ENCODE peak calls at places on chromosomes 12 and 14, in eight cellular contexts. H is HCT116, B is endothelial cell of umbilical vein, A is GM12878, Z is HepG2, O is K562, X is GM23338, J is H1. Y is an unnamed sample.

GRCh38 chr12:3436496-3437060 is 54.4 kb upstream of the PRMT8 start:
- DNase-seq in H (no peak), B (no peak), A (no peak), Z (no peak), O (no peak), X (no peak), J (no peak), Y (no peak)

GRCh38 chr12:10940389-10940788 is 1.3 kb upstream of the TAS2R14 start:
- DNase-seq in H (no peak), B (no peak), A (no peak), Z (peak), O (no peak), X (no peak), J (no peak), Y (no peak)

GRCh38 chr14:93114713-93115068 is 1.0 kb downstream of the ITPK1 start:
- DNase-seq in H (no peak), B (no peak), A (no peak), Z (no peak), O (no peak), X (peak), J (no peak), Y (no peak)

GRCh38 chr14:99572173-99572999 is 31.6 kb downstream of the CCDC85C start:
- DNase-seq in H (no peak), B (no peak), A (no peak), Z (no peak), O (peak), X (no peak), J (no peak), Y (no peak)

GRCh38 chr12:12428961-12429657 is 72.2 kb downstream of the BORCS5 start:
- DNase-seq in H (no peak), B (no peak), A (no peak), Z (no peak), O (no peak), X (no peak), J (no peak), Y (no peak)

GRCh38 chr12:98543701-98544100 is 28.3 kb downstream of the TMPO start:
- DNase-seq in H (no peak), B (no peak), A (no peak), Z (no peak), O (no peak), X (no peak), J (no peak), Y (no peak)

GRCh38 chr12:105418821-105419291 is 88.4 kb downstream of the C12orf75 start:
- DNase-seq in H (no peak), B (no peak), A (no peak), Z (no peak), O (no peak), X (peak), J (no peak), Y (no peak)

GRCh38 chr12:69243099-69244084 is 4.0 kb downstream of the CPSF6 start:
- DNase-seq in H (no peak), B (no peak), A (peak), Z (no peak), O (peak), X (no peak), J (no peak), Y (no peak)

GRCh38 chr14:33081259-33081658 is 142.6 kb downstream of the NPAS3 start:
- DNase-seq in H (no peak), B (no peak), A (no peak), Z (no peak), O (no peak), X (no peak), J (no peak), Y (no peak)

GRCh38 chr12:65684906-65685305 is 139.4 kb upstream of the HMGA2 start:
- DNase-seq in H (no peak), B (no peak), A (no peak), Z (no peak), O (no peak), X (no peak), J (no peak), Y (no peak)

GRCh38 chr12:113103756-113104450 is 31.7 kb downstream of the RASAL1 start:
- DNase-seq in H (no peak), B (no peak), A (no peak), Z (peak), O (peak), X (peak), J (peak), Y (no peak)

GRCh38 chr12:43742106-43742505 is 16.5 kb downstream of the PUS7L start:
- DNase-seq in H (no peak), B (no peak), A (no peak), Z (no peak), O (no peak), X (no peak), J (no peak), Y (no peak)

GRCh38 chr14:55847766-55848165 is 267.8 kb downstream of the KTN1 start:
- DNase-seq in H (no peak), B (no peak), A (no peak), Z (no peak), O (no peak), X (no peak), J (no peak), Y (no peak)

GRCh38 chr12:56931474-56931978 is 2.7 kb downstream of the SDR9C7 start:
- DNase-seq in H (peak), B (peak), A (no peak), Z (peak), O (peak), X (peak), J (no peak), Y (peak)

GRCh38 chr12:14995583-14996425 is 23.0 kb downstream of the PDE6H start:
- DNase-seq in H (peak), B (peak), A (peak), Z (peak), O (peak), X (peak), J (no peak), Y (peak)

GRCh38 chr12:58814036-58814435 is 106.3 kb downstream of the LRIG3 start:
- DNase-seq in H (no peak), B (no peak), A (no peak), Z (no peak), O (no peak), X (peak), J (no peak), Y (no peak)

GRCh38 chr14:36818794-36819384 is 157.2 kb downstream of the PAX9 start:
- DNase-seq in H (no peak), B (no peak), A (no peak), Z (no peak), O (peak), X (no peak), J (no peak), Y (no peak)

GRCh38 chr12:44542716-44543115 is 333.4 kb downstream of the NELL2 start:
- DNase-seq in H (no peak), B (no peak), A (no peak), Z (no peak), O (no peak), X (no peak), J (no peak), Y (no peak)

GRCh38 chr14:30875788-30876053 is 1.4 kb downstream of the COCH start:
- DNase-seq in H (no peak), B (no peak), A (no peak), Z (no peak), O (no peak), X (peak), J (no peak), Y (no peak)

GRCh38 chr12:105464426-105464825 is 133.9 kb downstream of the C12orf75 start:
- DNase-seq in H (no peak), B (no peak), A (no peak), Z (no peak), O (no peak), X (no peak), J (no peak), Y (no peak)

GRCh38 chr14:49820176-49820575 is 32.4 kb downstream of the NEMF start:
- DNase-seq in H (no peak), B (no peak), A (no peak), Z (no peak), O (no peak), X (no peak), J (no peak), Y (no peak)

GRCh38 chr12:123142948-123143752 is 7.7 kb downstream of the PITPNM2 start:
- DNase-seq in H (peak), B (no peak), A (no peak), Z (peak), O (peak), X (peak), J (no peak), Y (no peak)

GRCh38 chr12:48678561-48679185 is 3.4 kb downstream of the KANSL2 start:
- DNase-seq in H (no peak), B (no peak), A (no peak), Z (no peak), O (no peak), X (no peak), J (no peak), Y (no peak)

GRCh38 chr14:73752297-73752992 is 38.3 kb upstream of the PNMA1 start:
- DNase-seq in H (no peak), B (peak), A (no peak), Z (no peak), O (no peak), X (peak), J (no peak), Y (no peak)

GRCh38 chr12:90060031-90060430 is 351.4 kb upstream of the ATP2B1 start:
- DNase-seq in H (no peak), B (peak), A (no peak), Z (no peak), O (no peak), X (no peak), J (no peak), Y (no peak)

GRCh38 chr14:101113835-101114725 is 210.6 kb upstream of the RTL1 start:
- DNase-seq in H (no peak), B (no peak), A (no peak), Z (no peak), O (no peak), X (no peak), J (no peak), Y (no peak)

GRCh38 chr14:65904988-65905387 is 492.5 kb downstream of the FUT8 start:
- DNase-seq in H (no peak), B (no peak), A (no peak), Z (no peak), O (no peak), X (no peak), J (no peak), Y (no peak)

GRCh38 chr12:13195244-13195643 is 1.3 kb upstream of the EMP1 start:
- DNase-seq in H (no peak), B (no peak), A (no peak), Z (no peak), O (no peak), X (no peak), J (no peak), Y (no peak)

DNA sequence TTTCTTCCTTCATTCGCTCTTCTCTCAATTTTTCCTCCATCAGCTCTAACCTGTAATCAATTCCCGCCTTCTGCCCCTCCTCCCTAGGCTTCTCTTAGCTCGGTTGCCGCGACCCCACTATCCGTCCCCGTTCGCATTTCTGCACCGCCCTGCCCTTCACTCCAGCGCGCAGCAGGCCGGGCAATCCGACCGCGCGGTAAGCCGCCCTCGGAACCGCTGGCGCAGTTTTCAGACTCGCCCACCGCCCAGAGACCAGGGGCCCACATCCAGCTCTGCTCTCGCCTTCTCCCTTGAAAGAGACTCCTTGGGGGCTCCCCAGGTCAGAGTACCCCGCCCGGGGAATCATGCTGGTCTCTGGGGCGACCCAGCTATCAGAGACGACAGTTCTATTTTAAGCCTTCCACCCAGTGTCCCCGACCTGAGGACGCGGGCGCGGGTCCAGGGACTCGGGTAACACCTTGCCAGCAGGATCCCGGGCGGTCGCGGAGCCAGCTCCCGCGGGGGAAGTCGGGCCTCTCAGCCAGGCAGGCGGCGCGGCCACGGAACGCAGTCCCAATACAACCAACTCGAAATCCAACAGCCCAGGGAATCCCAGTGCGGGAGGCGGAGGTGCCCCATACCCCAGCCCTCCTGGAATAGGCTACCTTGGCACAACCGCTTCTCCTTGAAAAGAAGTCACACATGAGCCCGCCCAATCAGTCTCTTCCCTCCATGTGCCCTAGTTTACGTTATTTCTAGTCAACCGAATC is 5.7 kb upstream of the SLC38A4 start:
- DNase-seq in H (no peak), B (no peak), A (no peak), Z (no peak), O (no peak), X (peak), J (no peak), Y (no peak)
- H3K4me3 ChIP-seq in H (no peak), B (peak), A (no peak), Z (no peak), O (no peak), X (peak), J (peak), Y (no peak)

DNA sequence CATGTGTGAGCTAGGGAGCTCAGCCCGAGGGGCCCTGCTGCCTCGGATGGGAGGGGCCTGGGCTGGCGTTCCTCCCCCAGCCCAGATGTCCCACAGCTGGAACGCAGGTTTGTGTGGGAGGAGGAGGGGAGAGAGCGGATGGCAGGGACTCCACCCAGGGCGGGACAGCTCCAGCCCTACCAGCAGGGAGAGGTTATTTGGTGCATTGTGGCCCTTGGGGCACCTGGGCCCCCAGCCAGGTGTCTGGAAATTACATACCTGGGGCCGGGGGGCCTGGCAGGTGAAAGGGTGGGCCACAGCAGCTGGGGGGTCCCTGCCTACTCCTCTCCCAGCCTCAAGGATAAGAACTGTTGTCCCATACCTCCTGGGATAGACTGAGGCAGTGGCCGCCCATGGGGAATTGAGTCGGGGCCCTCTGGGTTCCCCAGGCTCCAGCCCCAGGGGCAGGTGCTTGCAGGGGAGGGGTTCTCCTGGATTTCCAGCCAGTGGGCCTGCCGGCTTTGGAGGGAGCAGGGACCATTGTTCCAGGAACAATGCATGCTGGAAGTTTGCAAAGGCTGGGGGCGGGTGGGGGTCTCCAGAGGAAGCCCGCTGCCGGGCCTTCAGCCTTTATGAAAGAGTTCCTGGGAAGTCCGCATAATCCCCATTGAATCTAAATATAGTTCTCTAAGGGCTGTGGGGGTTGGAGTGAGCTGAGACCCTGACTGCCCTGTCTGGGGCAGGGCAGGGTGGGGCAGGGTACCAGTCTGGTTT is 1.2 kb downstream of the KIF26A start:
- DNase-seq in H (no peak), B (no peak), A (no peak), Z (no peak), O (no peak), X (no peak), J (no peak), Y (no peak)
- TF ChIP-seq EZH2 in H (no peak), B (no peak), A (no peak), Z (no peak), O (no peak), X (no peak), J (no peak), Y (no peak)

GRCh38 chr12:101696477-101697196 is 803 bp upstream of the CHPT1 start:
- DNase-seq in H (no peak), B (no peak), A (no peak), Z (peak), O (peak), X (peak), J (no peak), Y (no peak)

GRCh38 chr12:101698782-101699347 is 1.4 kb downstream of the CHPT1 start:
- DNase-seq in H (no peak), B (no peak), A (no peak), Z (no peak), O (peak), X (no peak), J (no peak), Y (no peak)

GRCh38 chr12:101700299-101700820 is 2.9 kb downstream of the CHPT1 start:
- DNase-seq in H (no peak), B (no peak), A (no peak), Z (no peak), O (peak), X (no peak), J (no peak), Y (no peak)

GRCh38 chr12:101697197-101697929 is at the start of gene CHPT1:
- DNase-seq in H (no peak), B (peak), A (no peak), Z (peak), O (peak), X (peak), J (peak), Y (no peak)

GRCh38 chr12:101697930-101698781 is 716 bp downstream of the CHPT1 start:
- DNase-seq in H (no peak), B (peak), A (no peak), Z (peak), O (peak), X (peak), J (no peak), Y (no peak)
- TF ChIP-seq POLR2AphosphoS5 in H (no peak), B (no peak), A (no peak), Z (peak), O (no peak), X (no peak), J (no peak), Y (no peak)

GRCh38 chr12:133165776-133166175 is 15.5 kb upstream of the ZNF268 start:
- DNase-seq in H (no peak), B (no peak), A (no peak), Z (no peak), O (no peak), X (no peak), J (no peak), Y (no peak)
- H3K4me3 ChIP-seq in H (no peak), B (no peak), A (no peak), Z (no peak), O (no peak), X (no peak), J (no peak), Y (no peak)

GRCh38 chr12:116236986-116237385 is 40.5 kb downstream of the MED13L start:
- DNase-seq in H (no peak), B (no peak), A (no peak), Z (no peak), O (peak), X (no peak), J (no peak), Y (no peak)
- TF ChIP-seq EZH2 in H (no peak), B (no peak), A (no peak), Z (no peak), O (no peak), X (no peak), J (no peak), Y (no peak)